ENCODE peak calls at places on chromosomes 4 and X, in six cellular contexts. C is tibial artery, J is Panc1, G is fibroblast of lung, Y is right atrium auricular region, S is body of pancreas. K is an unnamed sample.

GRCh38 chrX:806586-806985 is 176.0 kb downstream of the SHOX start:
- DNase-seq in C (no peak), J (no peak), G (no peak), Y (no peak), S (no peak), K (no peak)

GRCh38 chrX:144075432-144075831 is 191.6 kb downstream of the UBE2NL start:
- DNase-seq in C (no peak), J (no peak), G (no peak), Y (no peak), S (no peak), K (no peak)

GRCh38 chrX:69398881-69399280 is 105.2 kb upstream of the NALF2 start:
- DNase-seq in C (no peak), J (no peak), G (no peak), Y (no peak), S (no peak), K (no peak)

GRCh38 chrX:68938244-68939004 is 109.6 kb downstream of the EFNB1 start:
- DNase-seq in C (no peak), J (no peak), G (peak; percentile 84), Y (peak; percentile 58), S (no peak), K (peak; percentile 37)

GRCh38 chrX:16997313-16997712 is 50.9 kb downstream of the REPS2 start:
- DNase-seq in C (no peak), J (no peak), G (no peak), Y (no peak), S (peak; percentile 26), K (no peak)

GRCh38 chr4:82553020-82553419 is 8.8 kb downstream of the TMEM150C start:
- DNase-seq in C (no peak), J (no peak), G (no peak), Y (no peak), S (no peak), K (no peak)

GRCh38 chr4:155676430-155676825 is 9.8 kb downstream of the GUCY1A1 start:
- DNase-seq in C (no peak), J (no peak), G (peak; percentile 1), Y (no peak), S (no peak), K (no peak)

GRCh38 chr4:139794158-139794954 is 128.7 kb downstream of the MGST2 start:
- DNase-seq in C (no peak), J (no peak), G (peak; percentile 33), Y (no peak), S (no peak), K (no peak)

DNA sequence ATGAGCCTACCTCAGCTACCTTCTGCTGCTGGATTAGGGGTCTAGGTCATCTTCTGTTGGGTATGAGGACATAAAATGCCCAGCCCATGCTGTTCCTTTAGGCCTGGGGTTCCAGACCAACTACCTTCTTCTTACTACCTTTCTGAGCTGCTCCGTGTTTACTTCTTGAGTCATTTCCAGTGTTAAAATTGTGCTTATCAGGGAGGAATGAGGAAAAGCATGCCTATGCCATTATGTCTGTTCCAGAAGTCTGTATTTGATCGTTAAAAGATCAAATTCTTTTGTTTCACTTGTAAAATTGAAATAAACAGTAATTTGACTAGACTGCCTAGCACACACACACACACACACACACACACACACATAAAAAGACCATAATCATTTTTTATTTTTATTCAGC is 1912.7 kb upstream of the TENM3 start:
- DNase-seq in C (no peak), J (no peak), G (peak; percentile 51), Y (no peak), S (no peak), K (no peak)
- TF ChIP-seq CTCF in C (no peak), J (no peak), G (no peak), Y (no peak), S (no peak), K (no peak)

GRCh38 chr4:10041036-10041435 is 19.7 kb upstream of the SLC2A9 start:
- DNase-seq in C (no peak), J (no peak), G (no peak), Y (no peak), S (no peak), K (peak; percentile 28)
- H3K27ac ChIP-seq in C (no peak overlapping the region), J (no peak overlapping the region), G (no peak overlapping the region), Y (no peak overlapping the region), S (no peak overlapping the region), K (no peak overlapping the region)

GRCh38 chr4:6892190-6892908 is 17.3 kb upstream of the TBC1D14 start:
- DNase-seq in C (peak; percentile 43), J (no peak), G (peak; percentile 73), Y (peak; percentile 62), S (no peak), K (peak; percentile 73)
- TF ChIP-seq CTCF in C (no peak), J (no peak), G (no peak), Y (no peak), S (no peak), K (no peak)

GRCh38 chr4:57048590-57049304 is 61.4 kb downstream of the IGFBP7 start:
- DNase-seq in C (no peak), J (no peak), G (peak; percentile 39), Y (no peak), S (no peak), K (no peak)
- H3K27ac ChIP-seq in C (peak overlapping the region; percentile 61), J (no peak overlapping the region), G (no peak overlapping the region), Y (peak overlapping the region; percentile 18), S (no peak overlapping the region), K (peak overlapping the region; percentile 2)

DNA sequence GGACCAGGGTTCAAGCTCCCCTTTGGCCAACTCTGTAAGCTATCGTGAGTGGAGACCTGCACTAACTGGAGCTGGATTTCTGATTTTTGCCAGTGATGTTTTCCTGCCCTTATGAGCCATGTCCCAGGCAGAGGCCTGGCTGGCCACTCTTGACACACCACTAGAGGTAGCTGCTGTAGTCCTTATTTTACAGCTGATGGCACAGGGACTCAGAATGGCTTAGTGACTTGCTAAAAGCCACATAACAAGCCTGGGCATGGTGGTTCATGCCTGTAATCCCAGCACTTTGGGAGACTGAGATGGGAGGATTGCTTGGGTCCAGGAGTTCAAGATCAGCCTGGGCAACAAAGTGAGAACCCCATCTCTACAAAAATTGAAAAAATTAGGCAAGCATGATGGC is 33.4 kb downstream of the CYTL1 start:
- DNase-seq in C (no peak), J (no peak), G (peak; percentile 8), Y (no peak), S (no peak), K (no peak)
- TF ChIP-seq CTCF in C (no peak), J (peak; percentile 56), G (no peak), Y (no peak), S (no peak), K (no peak)